ENCODE peak calls at places on chromosomes 1 and 21, in five cellular contexts. Q is ovary, T is occipital lobe, J is NCI-H748 treated with DMSO at 0.1 percent for 48 hours, U is psoas muscle. N is an unnamed sample.

GRCh38 chr1:6704746-6705145 is 3.1 kb upstream of the DNAJC11 start:
- DNase-seq in Q (no peak), U (no peak), T (no peak), J (no peak), N (no peak)

GRCh38 chr1:201791051-201791774 is 37.7 kb upstream of the IPO9 start:
- DNase-seq in T (no peak), J (no peak), U (no peak), Q (no peak), N (no peak)

GRCh38 chr1:210400043-210400840 is 71.5 kb downstream of the HHAT start:
- DNase-seq in Q (peak), T (peak), U (no peak), J (peak), N (peak)

GRCh38 chr1:61278966-61279365 is 196.6 kb downstream of the NFIA start:
- DNase-seq in J (no peak), T (no peak), Q (no peak), U (no peak), N (no peak)

GRCh38 chr1:194755241-194755953 is 1569.0 kb upstream of the B3GALT2 start:
- DNase-seq in J (no peak), T (no peak), U (no peak), Q (no peak), N (peak)

GRCh38 chr1:25356848-25357247 is 18.7 kb downstream of the TMEM50A start:
- DNase-seq in U (no peak), J (no peak), T (no peak), Q (no peak), N (peak)

GRCh38 chr21:46634966-46635323 is 529 bp upstream of the PRMT2 start:
- DNase-seq in Q (peak), U (no peak), T (peak), J (peak), N (peak)

GRCh38 chr1:53340660-53341520 is 13.0 kb upstream of the LRP8 start:
- DNase-seq in T (no peak), Q (no peak), J (no peak), U (no peak), N (no peak)

GRCh38 chr1:109769335-109770078 is 5.8 kb upstream of the EPS8L3 start:
- DNase-seq in U (peak), T (no peak), J (no peak), Q (peak), N (peak)

GRCh38 chr1:107254306-107254705 is 113.5 kb downstream of the NTNG1 start:
- DNase-seq in J (peak), T (no peak), Q (no peak), U (no peak), N (no peak)

GRCh38 chr1:55725378-55725777 is 510.2 kb upstream of the USP24 start:
- DNase-seq in T (no peak), Q (no peak), U (no peak), J (no peak), N (no peak)